ENCODE peak calls at places on chromosomes 11 and 22, in ten cellular contexts. D is kidney, U is D721Med, G is epithelial cell of esophagus, J is foreskin fibroblast, E is WTC11, H is tibial artery, L is lower leg skin, X is pancreas, V is AG04450. Z is an unnamed sample.

GRCh38 chr11:45384016-45384415 is 97.9 kb upstream of the SYT13 start:
- DNase-seq in H (no peak), D (no peak), U (no peak), L (no peak), J (no peak), X (no peak), G (no peak), E (no peak), V (no peak), Z (no peak)

GRCh38 chr22:43776081-43776670 is 35.9 kb downstream of the EFCAB6 start:
- DNase-seq in L (no peak), V (no peak), X (no peak), E (no peak), G (peak; percentile 82), D (no peak), J (no peak), U (no peak), H (no peak), Z (peak; percentile 16)

GRCh38 chr11:112785104-112785503 is 176.1 kb upstream of the NCAM1 start:
- DNase-seq in E (no peak), D (no peak), V (no peak), G (no peak), J (peak; percentile 12), H (no peak), U (no peak), X (no peak), L (peak; percentile 82), Z (peak; percentile 51)

GRCh38 chr11:57336111-57336666 is 497 bp upstream of the SSRP1 start:
- DNase-seq in E (no peak), U (no peak), D (no peak), G (no peak), V (no peak), L (no peak), J (no peak), X (no peak), H (no peak), Z (no peak)

GRCh38 chr11:35246725-35247124 is 107.8 kb downstream of the CD44 start:
- DNase-seq in G (peak; percentile 45), E (no peak), L (no peak), X (no peak), V (no peak), H (no peak), D (no peak), J (peak; percentile 69), U (no peak), Z (no peak)

GRCh38 chr11:76277298-76278175 is 71.2 kb upstream of the WNT11 start:
- DNase-seq in H (no peak), V (no peak), D (no peak), U (no peak), X (peak; percentile 68), E (no peak), L (peak; percentile 69), J (no peak), G (no peak), Z (no peak)

GRCh38 chr11:17561466-17562001 is 14.5 kb downstream of the OTOG start:
- DNase-seq in V (no peak), J (no peak), G (no peak), U (no peak), D (peak; percentile 46), H (no peak), X (no peak), L (peak; percentile 74), E (peak; percentile 7), Z (no peak)

GRCh38 chr11:97454988-97455387 is 1065.2 kb downstream of the JRKL start:
- DNase-seq in D (no peak), X (no peak), H (no peak), E (no peak), U (no peak), G (peak; percentile 32), J (no peak), L (no peak), V (no peak), Z (peak; percentile 18)

GRCh38 chr11:110121204-110121603 is 28.0 kb downstream of the ZC3H12C start:
- DNase-seq in U (no peak), J (peak; percentile 59), D (no peak), G (peak; percentile 30), H (no peak), E (no peak), X (no peak), V (no peak), L (no peak), Z (peak; percentile 71)

GRCh38 chr11:313787-314547 is at the start of gene IFITM1:
- DNase-seq in G (peak; percentile 68), J (peak; percentile 71), D (peak; percentile 72), U (no peak), V (peak; percentile 43), L (no peak), X (peak; percentile 52), H (no peak), E (no peak), Z (peak; percentile 74)
- TF ChIP-seq CTCF in G (no peak), J (no peak), D (no peak), U (no peak), V (no peak), L (no peak), X (no peak), H (no peak), E (no peak), Z (no peak)

GRCh38 chr11:34139346-34139745 is 33.9 kb downstream of the NAT10 start:
- DNase-seq in V (no peak), L (no peak), G (no peak), E (no peak), H (peak; percentile 31), D (no peak), U (no peak), J (no peak), X (no peak), Z (no peak)
- TF ChIP-seq CTCF in V (no peak), L (no peak), G (no peak), E (no peak), H (no peak), D (no peak), U (no peak), J (no peak), X (no peak), Z (no peak)

DNA sequence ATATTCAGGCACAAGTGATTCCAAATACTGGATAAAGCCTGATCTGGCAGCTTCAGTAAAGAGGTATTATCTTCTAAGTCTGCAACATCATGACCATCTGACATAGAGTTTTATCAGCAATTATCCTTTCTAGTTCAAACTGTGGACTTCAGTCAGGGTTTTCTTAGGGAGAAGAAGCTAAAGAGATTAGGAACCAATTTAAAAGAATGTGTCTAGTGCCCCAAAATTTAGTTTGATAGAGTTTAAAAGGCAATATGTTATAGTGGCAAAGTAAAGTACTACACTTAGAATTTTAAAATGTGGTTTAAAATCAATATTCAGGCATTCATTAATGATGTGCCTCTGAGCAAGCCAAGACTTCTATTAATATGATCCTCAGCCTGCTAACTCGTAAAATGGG is 5.4 kb downstream of the PAK1 start:
- DNase-seq in L (no peak), D (no peak), J (no peak), G (no peak), H (no peak), V (no peak), X (no peak), U (peak; percentile 24), E (no peak), Z (no peak)
- TF ChIP-seq CTCF in L (no peak), D (no peak), J (no peak), G (no peak), H (no peak), V (no peak), X (no peak), U (no peak), E (no peak), Z (no peak)

GRCh38 chr11:72491001-72491400 is 56.7 kb upstream of the CLPB start:
- DNase-seq in D (no peak), L (no peak), U (no peak), V (no peak), E (no peak), J (no peak), G (no peak), H (no peak), X (no peak), Z (no peak)

GRCh38 chr11:72494109-72494429 is 59.7 kb upstream of the CLPB start:
- DNase-seq in J (no peak), E (no peak), X (no peak), H (no peak), D (no peak), G (no peak), U (no peak), L (no peak), V (no peak), Z (no peak)

GRCh38 chr11:72497731-72498130 is 63.4 kb upstream of the CLPB start:
- DNase-seq in U (peak; percentile 47), L (no peak), X (no peak), G (no peak), J (no peak), D (no peak), V (no peak), E (no peak), H (no peak), Z (no peak)

DNA sequence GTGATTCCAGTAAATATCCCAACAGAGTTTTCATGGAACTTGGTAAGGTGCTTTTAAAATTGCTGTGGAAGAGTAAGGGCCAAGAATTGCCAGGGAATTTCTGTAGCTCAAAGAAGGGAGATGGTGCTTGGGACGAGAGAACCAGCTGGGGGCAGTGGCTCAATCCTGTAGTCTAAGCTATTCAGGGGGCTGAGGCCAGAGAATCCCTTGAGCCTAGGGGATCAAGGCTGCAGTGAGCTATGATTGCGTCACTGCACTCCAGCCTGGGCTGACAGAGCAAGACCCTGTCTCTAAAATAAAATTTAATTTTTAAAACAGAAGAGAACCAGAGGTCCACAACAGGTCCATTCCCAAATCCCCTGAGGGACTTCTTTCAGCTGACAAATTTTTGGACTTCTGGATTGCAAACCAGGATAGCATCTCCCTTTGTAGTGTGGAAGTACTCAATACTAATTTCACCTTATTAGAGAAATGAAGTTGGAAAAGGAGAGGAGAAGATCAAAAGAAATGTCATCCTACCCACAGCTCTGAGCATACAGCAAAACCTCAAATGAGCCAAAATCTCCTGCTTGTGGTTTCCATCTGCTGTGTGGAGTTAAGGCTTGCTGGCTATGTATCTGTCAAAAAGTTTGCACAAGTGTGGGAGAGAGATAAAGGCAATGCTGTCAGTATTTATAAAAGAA is 59.2 kb upstream of the CLPB start:
- DNase-seq in V (no peak), X (no peak), D (no peak), J (no peak), U (no peak), H (no peak), E (no peak), L (no peak), G (no peak), Z (no peak)
- TF ChIP-seq CTCF in V (no peak), X (no peak), D (no peak), J (no peak), U (no peak), H (no peak), E (no peak), L (no peak), G (no peak), Z (no peak)

DNA sequence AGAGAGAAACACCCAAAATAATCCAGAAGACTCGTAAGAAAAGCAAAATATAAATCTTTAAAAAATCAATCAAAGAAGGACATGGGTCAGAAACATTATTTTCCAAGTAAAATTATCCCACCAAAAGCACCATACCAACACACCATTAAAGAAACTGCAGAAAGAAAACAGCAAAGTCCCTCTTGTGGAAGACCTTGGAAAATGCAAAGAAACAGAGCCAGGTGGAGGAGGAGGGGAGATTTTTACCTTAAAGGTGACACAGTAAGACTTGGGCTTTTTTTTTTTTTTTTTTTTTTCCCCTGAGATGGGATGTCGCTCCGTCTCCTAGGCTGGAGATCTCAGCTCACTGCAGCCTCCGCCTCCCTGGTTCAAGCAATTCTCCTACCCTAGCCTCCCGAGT is 123.8 kb downstream of the LARGE1 start:
- DNase-seq in L (no peak), J (no peak), G (no peak), E (no peak), V (no peak), D (no peak), H (no peak), U (no peak), X (no peak), Z (no peak)
- TF ChIP-seq CTCF in L (no peak), J (no peak), G (no peak), E (no peak), V (peak; percentile 15), D (no peak), H (no peak), U (no peak), X (no peak), Z (no peak)

Z was measured in MCF 10A.